ENCODE peak calls at places on chromosome 4, in four cellular contexts. R, W, X and M are unnamed samples. For H3K4me1, the result is how much of the 10 kb centered on the place peaks cover.

GRCh38 chr4:5785806-5786680 is 75.0 kb downstream of the EVC start:
- DNase-seq in R (no peak), X (no peak), W (peak), M (no peak)

GRCh38 chr4:111748157-111748556 is 397.1 kb upstream of the FAM241A start:
- DNase-seq in R (no peak), W (no peak), X (no peak), M (no peak)

GRCh38 chr4:55435136-55435535 is 39.4 kb downstream of the TMEM165 start:
- DNase-seq in R (peak), X (no peak), W (no peak), M (no peak)

GRCh38 chr4:48854982-48855381 is 24.1 kb downstream of the OCIAD1 start:
- DNase-seq in W (no peak), X (no peak), R (no peak), M (no peak)

GRCh38 chr4:121679267-121679666 is 17.5 kb downstream of the ANXA5 start:
- DNase-seq in X (no peak), R (no peak), W (no peak), M (no peak)

GRCh38 chr4:184448828-184449227 is 25.5 kb downstream of the IRF2 start:
- DNase-seq in X (no peak), R (no peak), W (no peak), M (no peak)

GRCh38 chr4:77488882-77489281 is 116.7 kb upstream of the CXCL13 start:
- DNase-seq in W (no peak), R (no peak), X (no peak), M (no peak)

GRCh38 chr4:182091128-182091527 is 152.1 kb upstream of the TENM3 start:
- DNase-seq in R (no peak), W (no peak), X (no peak), M (no peak)

GRCh38 chr4:53709693-53710092 is 118.4 kb upstream of the LNX1 start:
- DNase-seq in W (no peak), X (no peak), R (no peak), M (no peak)

GRCh38 chr4:156672924-156673323 is 298.7 kb downstream of the PDGFC start:
- DNase-seq in R (no peak), X (peak), W (no peak), M (no peak)

GRCh38 chr4:141977433-141977832 is 341.1 kb downstream of the IL15 start:
- DNase-seq in R (no peak), X (no peak), W (no peak), M (no peak)

GRCh38 chr4:6918345-6918744 is 8.7 kb downstream of the TBC1D14 start:
- DNase-seq in X (no peak), R (no peak), W (no peak), M (no peak)

GRCh38 chr4:188603646-188604045 is 464.4 kb downstream of the TRIML1 start:
- DNase-seq in X (no peak), W (no peak), R (no peak), M (no peak)

GRCh38 chr4:15109583-15109982 is 107.3 kb downstream of the CPEB2 start:
- DNase-seq in W (no peak), R (no peak), X (no peak), M (no peak)

GRCh38 chr4:73729534-73730165 is 10.7 kb upstream of the CXCL8 start:
- DNase-seq in W (peak), R (no peak), X (peak), M (no peak)

GRCh38 chr4:124777007-124777406 is 64.5 kb upstream of the ANKRD50 start:
- DNase-seq in X (no peak), R (no peak), W (no peak), M (no peak)

GRCh38 chr4:40152642-40153041 is 44.2 kb upstream of the RHOH start:
- DNase-seq in X (no peak), R (no peak), W (no peak), M (no peak)

GRCh38 chr4:54103190-54103574 is 3.2 kb downstream of the GSX2 start:
- DNase-seq in R (no peak), X (no peak), W (no peak), M (no peak)

GRCh38 chr4:113327513-113327912 is 278.1 kb downstream of the ANK2 start:
- DNase-seq in W (no peak), X (no peak), R (no peak), M (no peak)

GRCh38 chr4:147736458-147736857 is 4.6 kb downstream of the ARHGAP10 start:
- DNase-seq in R (no peak), W (no peak), X (no peak), M (no peak)

GRCh38 chr4:134540588-134540987 is 339.0 kb upstream of the PABPC4L start:
- DNase-seq in X (no peak), R (no peak), W (no peak), M (no peak)

GRCh38 chr4:41882622-41883347 is 52.4 kb upstream of the TMEM33 start:
- DNase-seq in W (no peak), R (no peak), X (no peak), M (no peak)

GRCh38 chr4:67130411-67130810 is 414.9 kb downstream of the CENPC start:
- DNase-seq in R (no peak), W (no peak), X (no peak), M (no peak)

GRCh38 chr4:159417006-159417405 is 314.1 kb downstream of the RAPGEF2 start:
- DNase-seq in X (no peak), R (no peak), W (no peak), M (no peak)

GRCh38 chr4:1802151-1802715 is 9.1 kb downstream of the FGFR3 start:
- DNase-seq in W (peak), R (no peak), X (no peak), M (no peak)

GRCh38 chr4:8192748-8193738 is 6.0 kb upstream of the SH3TC1 start:
- DNase-seq in X (peak), R (peak), W (no peak), M (no peak)
- TF ChIP-seq POLR2AphosphoS5 in X (no peak), R (no peak), W (no peak), M (no peak)

DNA sequence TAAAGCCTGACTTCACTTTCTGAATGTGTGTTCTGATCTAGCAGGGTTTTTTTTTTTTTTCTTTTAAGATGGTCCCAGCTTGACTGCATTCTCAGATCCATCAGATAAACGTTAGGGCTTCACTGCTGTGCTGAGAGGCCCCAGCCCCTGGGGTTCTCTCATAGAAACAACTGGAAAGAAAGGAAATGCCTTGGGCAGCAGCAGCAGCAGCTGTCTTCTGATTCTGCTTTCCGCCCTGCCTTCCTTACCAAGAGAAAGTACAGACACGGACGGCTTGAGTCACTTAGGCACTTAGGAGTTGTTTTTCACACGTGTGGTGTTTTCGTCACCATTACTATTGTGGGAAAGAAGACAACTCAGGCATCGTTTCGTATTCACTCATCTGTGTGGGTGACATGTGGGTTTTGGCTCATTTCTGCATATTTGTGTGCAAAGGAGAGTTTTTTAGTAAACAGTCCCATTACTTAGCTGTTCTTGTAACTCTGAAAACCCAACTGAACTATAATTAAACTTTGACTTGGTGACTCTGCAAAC is 172.0 kb downstream of the PTTG2 start:
- DNase-seq in R (peak), X (no peak), W (no peak), M (peak)
- TF ChIP-seq POLR2A in R (peak), X (no peak), W (peak), M (no peak)

DNA sequence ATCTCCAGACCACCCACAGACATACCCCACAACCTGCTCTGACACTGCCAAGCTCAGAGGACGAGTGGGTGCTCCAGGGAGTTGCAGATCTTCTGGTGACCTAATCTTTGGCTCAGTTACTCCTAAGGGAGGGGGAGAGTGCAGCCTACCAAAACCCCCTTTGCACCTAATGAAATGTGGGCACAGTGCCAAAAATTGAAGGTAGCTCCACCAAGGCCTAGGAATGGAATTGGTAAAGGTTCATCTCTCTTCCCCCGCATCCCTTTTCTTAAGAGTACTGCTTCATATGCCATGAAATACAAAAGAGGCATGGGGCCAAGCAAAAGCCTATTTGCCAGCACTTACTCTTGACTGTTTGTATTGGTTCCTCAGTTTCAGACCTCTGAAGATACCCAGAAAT is 491.0 kb downstream of the NAF1 start:
- DNase-seq in R (no peak), W (no peak), X (no peak), M (no peak)
- H3K4me1 ChIP-seq in R (under half), W (under half), X (under half), M (under half)

DNA sequence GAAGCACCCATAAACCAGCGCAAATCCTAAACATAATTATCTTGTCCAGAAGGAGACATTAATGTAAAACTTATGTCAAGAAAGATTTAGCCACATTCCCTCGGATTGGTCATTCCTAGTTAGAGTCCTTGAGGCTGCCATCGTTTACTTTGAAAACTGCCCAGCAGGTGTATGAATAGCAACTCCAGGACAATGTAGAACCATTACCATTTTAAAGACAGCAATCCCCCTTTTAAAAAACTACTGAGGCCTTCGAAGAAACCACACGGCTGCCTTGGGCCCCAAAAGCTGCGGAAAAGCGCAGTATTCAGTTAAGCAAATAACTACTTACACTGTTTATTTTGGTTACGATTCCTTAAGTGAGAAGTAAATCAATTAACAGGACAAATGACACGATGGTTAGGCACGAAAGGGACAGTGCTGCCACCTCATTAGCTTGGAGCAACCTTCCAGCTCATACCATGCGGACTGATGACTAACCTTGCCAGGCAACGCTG is 814 bp upstream of the SGMS2 start:
- DNase-seq in X (peak), W (no peak), R (no peak), M (no peak)
- TF ChIP-seq POLR2AphosphoS5 in X (no peak), W (no peak), R (no peak), M (no peak)

DNA sequence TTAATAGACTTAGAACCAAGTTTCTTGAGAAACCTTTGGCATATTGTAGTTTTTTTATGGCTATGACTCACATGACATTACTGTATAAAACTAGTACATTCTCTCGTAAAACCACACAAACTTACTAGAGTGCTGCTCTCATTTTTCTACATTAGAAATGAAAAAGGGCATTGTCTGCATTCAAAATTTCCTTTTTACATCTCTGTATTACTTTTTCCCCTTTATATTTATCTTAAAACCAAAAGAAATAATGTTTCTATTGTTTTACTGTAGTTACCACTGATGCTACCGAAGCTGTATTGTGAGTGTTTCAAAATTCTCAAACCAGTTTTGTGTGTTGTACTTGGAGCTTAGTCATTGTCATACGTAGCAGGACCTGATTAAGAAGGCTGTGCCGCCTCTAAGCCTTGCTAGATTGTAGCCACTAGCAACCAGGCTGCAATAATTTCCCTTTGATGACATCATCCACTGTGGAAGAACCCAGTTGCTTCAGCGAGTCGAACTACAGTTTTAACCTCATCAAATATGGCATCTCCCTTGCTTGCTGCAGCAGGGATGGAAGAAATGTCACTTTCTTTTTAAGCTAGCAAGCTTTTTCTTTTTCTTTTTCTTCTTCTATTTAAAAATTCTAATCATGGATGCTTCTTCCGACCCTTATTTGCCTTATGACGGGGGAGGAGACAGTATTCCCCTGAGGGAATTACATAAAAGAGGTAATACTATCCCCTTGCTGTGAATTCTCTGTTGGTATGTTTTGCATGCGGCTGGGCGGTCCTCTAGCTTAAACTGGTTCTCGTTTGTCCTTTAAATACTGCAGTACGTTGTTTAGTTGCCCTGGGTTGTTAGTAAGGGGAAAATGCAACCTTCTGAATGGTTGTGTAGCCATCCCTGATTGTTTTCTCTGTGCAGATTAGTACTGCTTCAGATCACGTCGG is 39.6 kb downstream of the CLCN3 start:
- DNase-seq in W (no peak), X (peak), R (peak), M (no peak)
- TF ChIP-seq POLR2A in W (peak), X (no peak), R (peak), M (no peak)

GRCh38 chr4:140686799-140687198 is 69.4 kb downstream of the TBC1D9 start:
- DNase-seq in X (no peak), W (no peak), R (no peak), M (no peak)

GRCh38 chr4:140689628-140690027 is 66.6 kb downstream of the TBC1D9 start:
- DNase-seq in R (no peak), X (no peak), W (no peak), M (no peak)

GRCh38 chr4:140691369-140691768 is 64.8 kb downstream of the TBC1D9 start:
- DNase-seq in R (no peak), X (no peak), W (no peak), M (no peak)

GRCh38 chr4:140688711-140689598 is 67.2 kb downstream of the TBC1D9 start:
- DNase-seq in R (no peak), X (no peak), W (no peak), M (no peak)

GRCh38 chr4:140690093-140690492 is 66.1 kb downstream of the TBC1D9 start:
- DNase-seq in X (no peak), W (no peak), R (no peak), M (no peak)
- H3K4me1 ChIP-seq in X (under half), W (under half), R (under half), M (under half)

DNA sequence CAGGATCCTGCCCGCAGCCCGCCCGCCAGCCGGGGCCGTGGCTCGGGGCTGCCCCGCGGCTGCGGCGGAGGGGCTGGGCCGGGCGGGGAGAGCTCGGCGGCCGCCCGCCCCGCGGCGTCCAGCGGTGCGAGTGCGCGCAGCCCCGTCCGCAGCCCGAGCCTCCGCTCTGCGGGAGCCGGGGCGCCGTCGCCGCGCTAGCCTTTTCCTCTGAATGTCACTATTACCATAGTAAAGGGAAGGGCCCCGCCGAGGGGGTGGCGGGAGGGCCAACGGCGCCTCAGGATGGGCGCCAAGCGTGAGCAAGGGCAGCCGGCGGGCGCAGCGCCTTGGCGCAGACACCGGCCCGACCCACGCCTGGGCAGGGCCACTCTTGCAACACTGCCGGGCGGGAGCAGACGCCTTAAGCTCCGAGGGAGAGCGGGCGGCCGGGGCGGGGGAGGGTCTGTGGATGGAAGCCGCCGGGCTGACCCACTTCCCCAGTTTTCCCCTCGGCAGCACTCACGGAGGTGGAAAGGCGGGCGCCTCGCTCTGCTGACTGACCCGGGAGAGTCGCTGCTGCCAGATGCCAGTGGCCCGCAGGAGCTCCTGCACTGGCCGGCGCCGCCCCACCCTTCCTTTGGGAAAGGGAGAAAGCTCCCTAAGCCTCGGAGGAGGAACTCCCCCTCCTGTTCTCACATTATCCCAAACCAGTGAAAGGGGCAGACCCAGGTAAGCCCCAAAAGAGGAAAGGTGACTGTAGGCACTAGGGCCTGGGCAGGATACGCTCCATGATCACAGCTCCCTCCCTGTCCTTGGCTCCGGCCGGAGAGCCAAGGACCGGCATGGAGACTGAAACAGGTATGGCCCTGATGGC is 329.4 kb downstream of the HNRNPD start:
- DNase-seq in X (no peak), R (no peak), W (peak), M (no peak)
- TF ChIP-seq POLR2AphosphoS5 in X (no peak), R (no peak), W (no peak), M (no peak)

GRCh38 chr4:139443661-139444060 is 10.3 kb upstream of the RAB33B start:
- DNase-seq in R (no peak), W (no peak), X (no peak), M (no peak)

GRCh38 chr4:139438141-139438540 is 15.8 kb upstream of the RAB33B start:
- DNase-seq in X (no peak), R (no peak), W (no peak), M (no peak)

GRCh38 chr4:139436122-139436521 is 17.8 kb upstream of the RAB33B start:
- DNase-seq in X (no peak), R (no peak), W (no peak), M (no peak)

GRCh38 chr4:139440971-139441370 is 12.9 kb upstream of the RAB33B start:
- DNase-seq in X (no peak), R (no peak), W (no peak), M (no peak)
- TF ChIP-seq POLR2A in X (no peak), R (no peak), W (no peak), M (no peak)